ENCODE peak calls at places on chromosomes 1 and 21, in six cellular contexts. O, U, E, I, R and X are unnamed samples.

GRCh38 chr21:40717008-40717407 is 129.9 kb downstream of the DSCAM start:
- DNase-seq in O (no peak), U (peak; percentile 94), E (no peak), I (no peak), R (no peak), X (no peak)

GRCh38 chr1:36154765-36155559 is 998 bp upstream of the MAP7D1 start:
- DNase-seq in O (no peak), U (no peak), E (no peak), I (no peak), R (peak; percentile 44), X (no peak)

GRCh38 chr1:112849967-112850641 is 105.9 kb downstream of the SLC16A1 start:
- DNase-seq in O (no peak), U (no peak), E (no peak), I (no peak), R (no peak), X (no peak)

GRCh38 chr1:44417351-44418021 is 12.4 kb downstream of the RNF220 start:
- DNase-seq in O (peak; percentile 91), U (peak; percentile 50), E (no peak), I (no peak), R (no peak), X (peak; percentile 44)

GRCh38 chr1:100183370-100183769 is 5.3 kb upstream of the LRRC39 start:
- DNase-seq in O (no peak), U (no peak), E (no peak), I (no peak), R (no peak), X (no peak)

GRCh38 chr21:45316871-45317400 is 29.2 kb upstream of the POFUT2 start:
- DNase-seq in O (no peak), U (no peak), E (no peak), I (no peak), R (peak; percentile 19), X (peak; percentile 36)

GRCh38 chr1:168135116-168135981 is 1.4 kb downstream of the GPR161 start:
- DNase-seq in O (no peak), U (peak; percentile 48), E (no peak), I (peak; percentile 31), R (no peak), X (no peak)

GRCh38 chr1:174692313-174692712 is 244.5 kb downstream of the GPR52 start:
- DNase-seq in O (no peak), U (no peak), E (no peak), I (no peak), R (no peak), X (no peak)

GRCh38 chr1:43059640-43060574 is 101.2 kb upstream of the SLC2A1 start:
- DNase-seq in O (no peak), U (no peak), E (no peak), I (no peak), R (no peak), X (no peak)

GRCh38 chr1:18970762-18971161 is 14.3 kb upstream of the IFFO2 start:
- DNase-seq in O (no peak), U (no peak), E (no peak), I (no peak), R (no peak), X (no peak)

GRCh38 chr1:45960930-45961715 is 157.7 kb downstream of the MAST2 start:
- DNase-seq in O (no peak), U (no peak), E (no peak), I (no peak), R (no peak), X (no peak)

GRCh38 chr1:20302093-20302471 is 11.4 kb downstream of the VWA5B1 start:
- DNase-seq in O (no peak), U (no peak), E (no peak), I (no peak), R (no peak), X (no peak)

GRCh38 chr1:55381983-55382382 is 166.8 kb upstream of the USP24 start:
- DNase-seq in O (no peak), U (no peak), E (no peak), I (no peak), R (no peak), X (no peak)

GRCh38 chr1:15106608-15107007 is 46.9 kb upstream of the TMEM51 start:
- DNase-seq in O (no peak), U (no peak), E (no peak), I (peak; percentile 58), R (no peak), X (no peak)

GRCh38 chr1:182784556-182785171 is 4.9 kb upstream of the NPL start:
- DNase-seq in O (no peak), U (peak; percentile 16), E (peak; percentile 18), I (peak; percentile 50), R (peak; percentile 24), X (no peak)

GRCh38 chr1:154474802-154475201 is 27.2 kb upstream of the TDRD10 start:
- DNase-seq in O (no peak), U (no peak), E (peak; percentile 59), I (peak; percentile 56), R (no peak), X (no peak)